ENCODE peak calls at places on chromosomes 2 and 18, in nine cellular contexts. One of them, this sample, is unnamed. For H3K27me3, the result is how much of the 10 kb centered on the place peaks cover.

GRCh38 chr2:134408791-134409190 is 154.9 kb downstream of the MGAT5 start:
- DNase-seq in adipocyte: peak
- DNase-seq in IMR-90: peak
- DNase-seq in adrenal gland: no peak
- DNase-seq in lung: no peak
- DNase-seq in fibroblast of lung: peak
- DNase-seq in GM06990: no peak
- DNase-seq in lower lobe of right lung: no peak
- DNase-seq in BJ: no peak
- DNase-seq in this sample: no peak

GRCh38 chr18:4232656-4233055 is 222.5 kb downstream of the DLGAP1 start:
- DNase-seq in fibroblast of lung: no peak
- DNase-seq in lower lobe of right lung: no peak
- DNase-seq in IMR-90: no peak
- DNase-seq in adipocyte: no peak
- DNase-seq in BJ: no peak
- DNase-seq in lung: no peak
- DNase-seq in adrenal gland: no peak
- DNase-seq in GM06990: peak
- DNase-seq in this sample: no peak

GRCh38 chr18:56977771-56978170 is 169.1 kb upstream of the BOD1L2 start:
- DNase-seq in lower lobe of right lung: no peak
- DNase-seq in lung: no peak
- DNase-seq in adipocyte: no peak
- DNase-seq in BJ: no peak
- DNase-seq in IMR-90: no peak
- DNase-seq in fibroblast of lung: no peak
- DNase-seq in adrenal gland: no peak
- DNase-seq in GM06990: no peak
- DNase-seq in this sample: no peak

GRCh38 chr2:141694180-141694579 is 436.6 kb downstream of the LRP1B start:
- DNase-seq in fibroblast of lung: no peak
- DNase-seq in adrenal gland: no peak
- DNase-seq in lung: no peak
- DNase-seq in adipocyte: no peak
- DNase-seq in IMR-90: no peak
- DNase-seq in lower lobe of right lung: no peak
- DNase-seq in BJ: no peak
- DNase-seq in GM06990: no peak
- DNase-seq in this sample: no peak

GRCh38 chr2:70425682-70426301 is 123.9 kb upstream of the FAM136A start:
- DNase-seq in adipocyte: no peak
- DNase-seq in BJ: no peak
- DNase-seq in fibroblast of lung: no peak
- DNase-seq in lung: no peak
- DNase-seq in IMR-90: no peak
- DNase-seq in GM06990: no peak
- DNase-seq in lower lobe of right lung: peak
- DNase-seq in adrenal gland: no peak
- DNase-seq in this sample: no peak

GRCh38 chr18:58229162-58229561 is 185.1 kb downstream of the NEDD4L start:
- DNase-seq in adipocyte: no peak
- DNase-seq in GM06990: no peak
- DNase-seq in lung: no peak
- DNase-seq in lower lobe of right lung: no peak
- DNase-seq in IMR-90: no peak
- DNase-seq in adrenal gland: no peak
- DNase-seq in fibroblast of lung: no peak
- DNase-seq in BJ: no peak
- DNase-seq in this sample: no peak

GRCh38 chr2:1591978-1592907 is 152.1 kb downstream of the PXDN start:
- DNase-seq in adrenal gland: peak
- DNase-seq in lower lobe of right lung: peak
- DNase-seq in BJ: no peak
- DNase-seq in fibroblast of lung: peak
- DNase-seq in adipocyte: no peak
- DNase-seq in GM06990: no peak
- DNase-seq in lung: peak
- DNase-seq in IMR-90: peak
- DNase-seq in this sample: peak

GRCh38 chr2:120565929-120566328 is 169.7 kb upstream of the GLI2 start:
- DNase-seq in fibroblast of lung: no peak
- DNase-seq in adrenal gland: no peak
- DNase-seq in IMR-90: no peak
- DNase-seq in adipocyte: no peak
- DNase-seq in BJ: no peak
- DNase-seq in lung: no peak
- DNase-seq in lower lobe of right lung: no peak
- DNase-seq in GM06990: no peak
- DNase-seq in this sample: no peak

DNA sequence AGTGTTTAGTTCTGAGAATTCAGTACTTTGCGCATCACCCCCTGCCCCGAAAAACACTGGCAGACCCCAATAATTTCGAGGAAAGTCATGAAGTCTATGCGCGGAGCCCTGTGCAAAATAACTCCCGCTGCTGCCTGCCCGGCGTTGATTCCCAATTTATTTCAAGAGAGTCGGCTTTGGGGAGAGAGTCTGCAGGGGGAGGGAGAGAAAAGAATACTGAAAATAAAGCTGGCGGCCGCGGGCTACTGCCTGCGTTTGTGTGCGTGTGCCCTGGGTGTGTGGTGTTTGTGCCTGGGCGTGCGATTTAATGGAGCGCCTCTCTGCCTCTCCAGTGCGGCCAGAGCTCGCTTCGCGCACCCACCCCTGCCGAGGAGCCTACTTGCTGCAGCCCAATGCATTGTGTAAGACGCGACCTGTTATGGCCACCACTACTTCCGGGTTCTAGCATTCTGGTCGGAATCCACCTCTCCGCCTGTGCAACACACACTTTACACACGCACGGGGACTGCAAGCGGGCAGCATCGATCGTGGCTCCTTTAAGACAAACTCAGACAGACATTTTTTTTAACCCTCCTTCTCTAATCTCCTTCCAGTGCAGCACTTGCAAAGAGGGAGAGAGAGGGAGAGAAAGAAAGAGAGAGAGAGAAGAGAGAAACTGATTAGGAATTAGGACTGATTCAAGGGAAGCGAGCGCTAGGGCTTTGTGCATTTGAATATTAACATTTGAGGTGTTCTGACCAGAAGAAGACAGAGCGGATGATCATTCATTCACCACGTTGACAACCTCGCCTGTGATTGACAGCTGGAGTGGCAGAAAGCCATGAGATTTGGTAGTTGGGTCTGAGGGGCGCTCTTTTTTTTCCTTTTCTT is at the start of gene MEIS1:
- DNase-seq in lung: peak
- DNase-seq in adrenal gland: peak
- DNase-seq in fibroblast of lung: peak
- DNase-seq in lower lobe of right lung: peak
- DNase-seq in GM06990: peak
- DNase-seq in BJ: peak
- DNase-seq in adipocyte: peak
- DNase-seq in IMR-90: peak
- DNase-seq in this sample: peak
- H3K27me3 ChIP-seq in lung: under half
- H3K27me3 ChIP-seq in adrenal gland: under half
- H3K27me3 ChIP-seq in fibroblast of lung: under half
- H3K27me3 ChIP-seq in lower lobe of right lung: under half
- H3K27me3 ChIP-seq in GM06990: under half
- H3K27me3 ChIP-seq in BJ: under half
- H3K27me3 ChIP-seq in adipocyte: under half
- H3K27me3 ChIP-seq in IMR-90: under half
- H3K27me3 ChIP-seq in this sample: under half

DNA sequence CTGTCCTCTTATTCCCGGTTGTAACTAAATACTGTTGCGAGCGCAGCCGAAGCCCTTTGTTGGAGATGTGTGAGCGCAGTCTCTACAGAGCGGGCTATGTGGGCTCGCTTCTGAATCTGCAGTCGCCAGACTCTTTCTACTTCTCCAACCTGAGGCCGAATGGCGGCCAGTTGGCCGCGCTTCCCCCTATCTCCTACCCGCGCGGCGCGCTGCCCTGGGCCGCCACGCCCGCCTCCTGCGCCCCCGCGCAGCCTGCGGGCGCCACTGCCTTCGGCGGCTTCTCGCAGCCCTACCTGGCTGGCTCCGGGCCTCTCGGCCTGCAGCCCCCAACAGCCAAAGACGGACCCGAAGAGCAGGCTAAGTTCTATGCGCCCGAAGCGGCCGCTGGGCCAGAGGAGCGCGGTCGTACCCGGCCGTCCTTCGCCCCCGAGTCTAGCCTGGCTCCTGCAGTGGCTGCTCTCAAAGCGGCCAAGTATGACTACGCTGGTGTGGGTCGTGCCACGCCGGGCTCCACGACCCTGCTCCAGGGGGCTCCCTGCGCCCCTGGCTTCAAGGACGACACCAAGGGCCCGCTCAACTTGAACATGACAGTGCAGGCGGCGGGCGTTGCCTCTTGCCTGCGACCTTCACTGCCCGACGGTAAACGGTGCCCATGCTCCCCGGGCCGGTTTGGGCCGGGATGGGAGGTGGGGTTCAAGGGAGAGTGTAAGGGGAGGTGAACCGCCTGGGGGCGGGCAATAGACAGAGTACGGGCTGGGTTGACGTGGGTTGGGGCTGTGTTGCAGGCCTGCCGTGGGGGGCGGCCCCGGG is at the start of gene HOXD12:
- DNase-seq in IMR-90: no peak
- DNase-seq in BJ: no peak
- DNase-seq in adrenal gland: no peak
- DNase-seq in GM06990: no peak
- DNase-seq in lung: no peak
- DNase-seq in adipocyte: no peak
- DNase-seq in fibroblast of lung: no peak
- DNase-seq in lower lobe of right lung: no peak
- DNase-seq in this sample: no peak
- H3K27me3 ChIP-seq in IMR-90: half or more
- H3K27me3 ChIP-seq in BJ: under half
- H3K27me3 ChIP-seq in adrenal gland: half or more
- H3K27me3 ChIP-seq in GM06990: under half
- H3K27me3 ChIP-seq in lung: under half
- H3K27me3 ChIP-seq in adipocyte: half or more
- H3K27me3 ChIP-seq in fibroblast of lung: half or more
- H3K27me3 ChIP-seq in lower lobe of right lung: half or more
- H3K27me3 ChIP-seq in this sample: half or more

GRCh38 chr2:126658316-126658909 is 2.5 kb downstream of the GYPC start:
- DNase-seq in fibroblast of lung: no peak
- DNase-seq in adrenal gland: no peak
- DNase-seq in adipocyte: no peak
- DNase-seq in lower lobe of right lung: no peak
- DNase-seq in IMR-90: no peak
- DNase-seq in lung: no peak
- DNase-seq in BJ: no peak
- DNase-seq in GM06990: no peak
- DNase-seq in this sample: no peak

GRCh38 chr2:126660068-126660467 is 4.1 kb downstream of the GYPC start:
- DNase-seq in BJ: no peak
- DNase-seq in adipocyte: no peak
- DNase-seq in fibroblast of lung: no peak
- DNase-seq in IMR-90: no peak
- DNase-seq in lung: no peak
- DNase-seq in lower lobe of right lung: no peak
- DNase-seq in GM06990: no peak
- DNase-seq in adrenal gland: no peak
- DNase-seq in this sample: no peak

GRCh38 chr2:126657146-126657635 is 1.2 kb downstream of the GYPC start:
- DNase-seq in GM06990: peak
- DNase-seq in adipocyte: peak
- DNase-seq in lower lobe of right lung: peak
- DNase-seq in fibroblast of lung: peak
- DNase-seq in adrenal gland: peak
- DNase-seq in lung: no peak
- DNase-seq in IMR-90: peak
- DNase-seq in BJ: peak
- DNase-seq in this sample: peak

GRCh38 chr2:126657636-126658315 is 1.8 kb downstream of the GYPC start:
- DNase-seq in GM06990: peak
- DNase-seq in lower lobe of right lung: peak
- DNase-seq in fibroblast of lung: peak
- DNase-seq in adrenal gland: peak
- DNase-seq in lung: peak
- DNase-seq in adipocyte: peak
- DNase-seq in IMR-90: peak
- DNase-seq in BJ: peak
- DNase-seq in this sample: peak

GRCh38 chr2:126658910-126659613 is 3.1 kb downstream of the GYPC start:
- DNase-seq in lung: peak
- DNase-seq in fibroblast of lung: peak
- DNase-seq in lower lobe of right lung: peak
- DNase-seq in GM06990: peak
- DNase-seq in adipocyte: peak
- DNase-seq in adrenal gland: peak
- DNase-seq in BJ: no peak
- DNase-seq in IMR-90: peak
- DNase-seq in this sample: peak
- H3K27me3 ChIP-seq in lung: under half
- H3K27me3 ChIP-seq in fibroblast of lung: under half
- H3K27me3 ChIP-seq in lower lobe of right lung: under half
- H3K27me3 ChIP-seq in GM06990: under half
- H3K27me3 ChIP-seq in adipocyte: under half
- H3K27me3 ChIP-seq in adrenal gland: under half
- H3K27me3 ChIP-seq in BJ: under half
- H3K27me3 ChIP-seq in IMR-90: under half
- H3K27me3 ChIP-seq in this sample: under half

GRCh38 chr18:395481-396250 is 104.8 kb downstream of the COLEC12 start:
- DNase-seq in IMR-90: peak
- DNase-seq in lung: no peak
- DNase-seq in adrenal gland: no peak
- DNase-seq in adipocyte: peak
- DNase-seq in lower lobe of right lung: no peak
- DNase-seq in GM06990: no peak
- DNase-seq in fibroblast of lung: peak
- DNase-seq in BJ: peak
- DNase-seq in this sample: peak

GRCh38 chr18:394997-395383 is 105.5 kb downstream of the COLEC12 start:
- DNase-seq in IMR-90: peak
- DNase-seq in adrenal gland: no peak
- DNase-seq in lower lobe of right lung: no peak
- DNase-seq in lung: no peak
- DNase-seq in adipocyte: peak
- DNase-seq in GM06990: no peak
- DNase-seq in fibroblast of lung: peak
- DNase-seq in BJ: peak
- DNase-seq in this sample: no peak

GRCh38 chr18:392926-393325 is 107.6 kb downstream of the COLEC12 start:
- DNase-seq in lung: no peak
- DNase-seq in GM06990: no peak
- DNase-seq in lower lobe of right lung: no peak
- DNase-seq in fibroblast of lung: no peak
- DNase-seq in adipocyte: no peak
- DNase-seq in BJ: no peak
- DNase-seq in IMR-90: no peak
- DNase-seq in adrenal gland: no peak
- DNase-seq in this sample: no peak

GRCh38 chr18:393558-393957 is 106.9 kb downstream of the COLEC12 start:
- DNase-seq in GM06990: no peak
- DNase-seq in BJ: no peak
- DNase-seq in adipocyte: no peak
- DNase-seq in IMR-90: no peak
- DNase-seq in adrenal gland: no peak
- DNase-seq in lung: no peak
- DNase-seq in lower lobe of right lung: no peak
- DNase-seq in fibroblast of lung: no peak
- DNase-seq in this sample: no peak

DNA sequence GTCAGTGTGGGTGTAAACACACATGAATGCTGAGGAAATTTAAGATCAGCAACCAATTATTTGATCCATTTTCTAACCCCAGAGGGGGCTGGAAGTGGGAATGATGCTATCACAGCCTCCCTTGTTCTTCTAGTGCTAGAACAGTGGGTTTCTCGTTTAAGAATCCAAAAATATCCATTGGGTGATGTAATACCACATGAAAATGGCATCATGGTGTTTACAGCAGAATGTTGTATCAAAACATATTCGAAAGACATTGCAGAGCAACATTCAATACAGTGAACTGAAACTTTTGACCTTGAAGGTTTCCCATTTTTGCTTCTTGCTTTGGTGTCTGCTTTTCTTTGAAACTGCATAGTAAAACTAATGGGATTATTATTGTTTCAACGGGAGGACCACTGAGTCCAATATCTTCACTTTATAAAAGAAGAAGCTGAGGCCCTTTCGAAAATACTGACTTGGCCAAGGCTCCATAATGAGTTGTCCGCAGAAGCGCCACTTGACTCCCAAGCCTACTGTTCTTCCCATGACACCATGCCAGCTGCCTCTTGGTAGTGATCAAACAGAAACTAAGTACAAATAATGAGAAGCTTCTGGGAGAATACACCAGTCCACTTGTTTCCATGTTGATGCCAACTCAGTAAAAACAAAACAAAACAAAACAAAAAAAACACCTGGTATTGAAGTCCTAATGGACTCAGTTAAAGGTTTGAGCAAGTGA is 106.1 kb downstream of the COLEC12 start:
- DNase-seq in fibroblast of lung: no peak
- DNase-seq in lower lobe of right lung: no peak
- DNase-seq in lung: no peak
- DNase-seq in GM06990: no peak
- DNase-seq in IMR-90: no peak
- DNase-seq in adrenal gland: no peak
- DNase-seq in BJ: no peak
- DNase-seq in adipocyte: peak
- DNase-seq in this sample: no peak
- H3K27me3 ChIP-seq in fibroblast of lung: under half
- H3K27me3 ChIP-seq in lower lobe of right lung: under half
- H3K27me3 ChIP-seq in lung: under half
- H3K27me3 ChIP-seq in GM06990: under half
- H3K27me3 ChIP-seq in IMR-90: under half
- H3K27me3 ChIP-seq in adrenal gland: under half
- H3K27me3 ChIP-seq in BJ: under half
- H3K27me3 ChIP-seq in adipocyte: under half
- H3K27me3 ChIP-seq in this sample: under half